ENCODE peak calls at places on chromosomes 12 and 14, in eight cellular contexts. D is pancreas, W is cardiac muscle cell, K is Calu3, Q is AG09309, N is cardiac fibroblast, U is fibroblast of pulmonary artery, G is fibroblast of lung. X is an unnamed sample.

GRCh38 chr14:97851438-97851995 is 1054.3 kb downstream of the VRK1 start:
- DNase-seq in D (no peak), W (no peak), K (no peak), Q (no peak), N (no peak), U (no peak), G (no peak), X (no peak)

GRCh38 chr14:54291491-54292191 is 105.2 kb upstream of the CDKN3 start:
- DNase-seq in D (no peak), W (peak; percentile 67), K (no peak), Q (no peak), N (peak; percentile 71), U (peak; percentile 59), G (no peak), X (no peak)

GRCh38 chr14:70398706-70399431 is 18.0 kb downstream of the SYNJ2BP start:
- DNase-seq in D (no peak), W (no peak), K (no peak), Q (no peak), N (no peak), U (no peak), G (no peak), X (no peak)

GRCh38 chr14:26200675-26201074 is 397.2 kb downstream of the NOVA1 start:
- DNase-seq in D (no peak), W (peak; percentile 13), K (no peak), Q (no peak), N (no peak), U (peak; percentile 33), G (peak; percentile 9), X (no peak)

GRCh38 chr14:101078105-101078891 is 174.8 kb upstream of the RTL1 start:
- DNase-seq in D (no peak), W (no peak), K (no peak), Q (no peak), N (no peak), U (no peak), G (no peak), X (no peak)

GRCh38 chr12:538731-539539 is 79.2 kb downstream of the B4GALNT3 start:
- DNase-seq in D (peak; percentile 82), W (peak; percentile 66), K (peak; percentile 90), Q (no peak), N (peak; percentile 59), U (peak; percentile 59), G (peak; percentile 44), X (no peak)

GRCh38 chr12:24860546-24860945 is 88.4 kb downstream of the BCAT1 start:
- DNase-seq in D (no peak), W (no peak), K (no peak), Q (no peak), N (no peak), U (no peak), G (no peak), X (no peak)

GRCh38 chr12:13942826-13943225 is 38.6 kb downstream of the GRIN2B start:
- DNase-seq in D (no peak), W (no peak), K (no peak), Q (no peak), N (no peak), U (no peak), G (no peak), X (no peak)

GRCh38 chr12:112928978-112929377 is 9.3 kb upstream of the OAS3 start:
- DNase-seq in D (no peak), W (no peak), K (no peak), Q (no peak), N (no peak), U (no peak), G (no peak), X (no peak)
- TF ChIP-seq CTCF in D (no peak), W (peak; percentile 7), K (no peak), Q (no peak), N (no peak), U (no peak), G (no peak), X (no peak)

DNA sequence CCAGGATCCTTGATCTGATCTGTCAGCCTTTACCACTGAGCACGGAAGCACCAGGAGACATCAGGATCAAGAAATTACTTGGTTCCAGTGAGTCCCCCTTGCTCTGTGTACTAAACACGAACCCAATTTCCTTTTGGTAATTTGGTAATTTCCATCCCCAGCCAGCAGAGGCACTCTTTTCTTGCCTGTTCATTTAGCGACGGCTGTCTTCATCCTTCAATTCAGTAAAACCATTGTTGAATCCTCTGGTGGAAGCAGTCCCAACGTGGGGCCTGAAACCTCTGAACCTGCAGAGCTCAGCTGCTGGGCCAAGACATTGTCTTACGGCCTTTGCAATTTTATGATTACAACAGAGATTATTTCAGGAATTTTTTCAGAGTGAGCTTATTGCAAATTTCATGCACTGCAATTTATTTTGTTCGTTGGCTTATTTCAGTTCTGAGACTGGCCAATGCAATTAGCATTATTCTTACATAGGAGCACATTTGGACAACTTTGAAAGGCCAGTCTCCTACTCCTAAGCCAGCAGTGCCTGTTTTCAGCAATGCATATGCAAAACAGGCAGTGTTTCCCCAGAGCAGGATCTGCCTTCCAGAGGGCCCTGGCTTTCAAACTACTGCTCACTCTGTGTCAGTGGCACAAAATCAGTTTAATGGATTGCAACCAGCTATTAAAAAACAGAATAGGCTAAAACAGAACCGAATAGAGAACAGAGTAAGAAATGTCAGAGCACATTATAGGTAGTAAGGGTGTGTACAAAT is 372.9 kb upstream of the TMEM132C start:
- DNase-seq in D (no peak), W (no peak), K (no peak), Q (no peak), N (no peak), U (no peak), G (no peak), X (no peak)
- TF ChIP-seq CTCF in D (peak; percentile 9), W (no peak), K (no peak), Q (peak; percentile 42), N (no peak), U (no peak), G (no peak), X (no peak)

GRCh38 chr14:31075144-31075543 is 49.0 kb upstream of the STRN3 start:
- DNase-seq in D (no peak), W (no peak), K (no peak), Q (no peak), N (no peak), U (no peak), G (no peak), X (no peak)

GRCh38 chr14:31069343-31069742 is 43.2 kb upstream of the STRN3 start:
- DNase-seq in D (no peak), W (no peak), K (no peak), Q (no peak), N (no peak), U (no peak), G (no peak), X (no peak)

GRCh38 chr14:31071151-31071550 is 45.0 kb upstream of the STRN3 start:
- DNase-seq in D (no peak), W (peak; percentile 7), K (no peak), Q (no peak), N (no peak), U (no peak), G (no peak), X (no peak)

GRCh38 chr14:31068235-31068634 is 42.1 kb upstream of the STRN3 start:
- DNase-seq in D (no peak), W (no peak), K (no peak), Q (no peak), N (no peak), U (no peak), G (no peak), X (no peak)

GRCh38 chr14:31070431-31070830 is 44.3 kb upstream of the STRN3 start:
- DNase-seq in D (no peak), W (peak; percentile 95), K (no peak), Q (peak; percentile 91), N (peak; percentile 91), U (peak; percentile 94), G (peak; percentile 84), X (no peak)
- TF ChIP-seq CTCF in D (no peak), W (no peak), K (no peak), Q (no peak), N (no peak), U (no peak), G (no peak), X (no peak)

GRCh38 chr14:95049952-95050351 is 107.4 kb downstream of the DICER1 start:
- DNase-seq in D (no peak), W (no peak), K (no peak), Q (no peak), N (no peak), U (no peak), G (no peak), X (no peak)
- TF ChIP-seq CTCF in D (no peak), W (no peak), K (no peak), Q (no peak), N (no peak), U (no peak), G (no peak), X (no peak)

DNA sequence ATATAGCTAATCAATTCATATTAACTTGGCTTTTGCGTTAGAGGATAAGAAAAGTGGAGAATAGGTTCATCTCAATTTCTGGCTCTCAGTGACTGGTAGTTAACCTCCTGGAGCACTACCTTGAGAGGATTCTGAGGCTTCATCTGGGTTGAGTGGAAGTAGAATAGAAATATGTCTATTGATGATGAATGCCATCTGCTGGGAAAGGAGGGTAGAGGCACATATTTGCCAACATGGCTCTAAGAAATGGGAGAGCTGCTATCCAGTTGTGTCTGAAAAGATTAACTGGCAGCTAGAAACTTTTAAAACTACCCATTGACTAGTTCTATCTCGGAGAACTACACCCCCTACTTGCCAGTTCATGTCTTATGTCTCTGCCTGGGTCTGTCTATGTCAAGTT is 530.1 kb downstream of the NRXN3 start:
- DNase-seq in D (no peak), W (no peak), K (no peak), Q (no peak), N (no peak), U (no peak), G (no peak), X (no peak)
- TF ChIP-seq CTCF in D (no peak), W (no peak), K (no peak), Q (peak; percentile 33), N (no peak), U (no peak), G (no peak), X (no peak)

GRCh38 chr14:58129208-58129607 is 22.8 kb downstream of the ARMH4 start:
- DNase-seq in D (no peak), W (no peak), K (no peak), Q (no peak), N (no peak), U (no peak), G (no peak), X (no peak)
- TF ChIP-seq CTCF in D (no peak), W (peak; percentile 18), K (no peak), Q (peak; percentile 13), N (peak; percentile 23), U (peak; percentile 21), G (no peak), X (no peak)

X was measured in omental fat pad.